ENCODE peak calls at places on chromosome 1, in four cellular contexts. M is K562, V is GM12878, B is HepG2. R is an unnamed sample.
A peak's percentile ranks its signal among the peaks of the same experiment; 100 is the strongest.

GRCh38 chr1:101148987-101149386 is 87.8 kb upstream of the S1PR1 start:
- DNase-seq in M (no peak), V (no peak), B (no peak), R (no peak)

GRCh38 chr1:106831511-106831910 is 225.0 kb upstream of the PRMT6 start:
- DNase-seq in M (no peak), V (no peak), B (no peak), R (no peak)

GRCh38 chr1:24233684-24234600 is 46.9 kb upstream of the IFNLR1 start:
- DNase-seq in M (no peak), V (no peak), B (no peak), R (no peak)

GRCh38 chr1:178262101-178262500 is 168.2 kb downstream of the RASAL2 start:
- DNase-seq in M (no peak), V (no peak), B (peak; percentile 71), R (no peak)

GRCh38 chr1:21946836-21947587 is 9.9 kb upstream of the HSPG2 start:
- DNase-seq in M (peak; percentile 55), V (no peak), B (peak; percentile 72), R (no peak)

GRCh38 chr1:109478806-109479205 is 4.9 kb upstream of the ATXN7L2 start:
- DNase-seq in M (peak; percentile 55), V (no peak), B (no peak), R (no peak)

GRCh38 chr1:100351095-100351884 is 1.0 kb upstream of the CDC14A start:
- DNase-seq in M (peak; percentile 90), V (peak; percentile 82), B (peak; percentile 93), R (peak; percentile 82)

GRCh38 chr1:43267291-43267805 is 2.4 kb upstream of the TMEM125 start:
- DNase-seq in M (peak; percentile 9), V (no peak), B (no peak), R (no peak)

GRCh38 chr1:22709891-22710687 is 550 bp upstream of the EPHB2 start:
- DNase-seq in M (peak; percentile 70), V (no peak), B (no peak), R (peak; percentile 89)

GRCh38 chr1:65265296-65266271 is 43.8 kb upstream of the DNAJC6 start:
- DNase-seq in M (no peak), V (no peak), B (peak; percentile 57), R (peak; percentile 89)

GRCh38 chr1:87330201-87330953 is 1.7 kb downstream of the LMO4 start:
- DNase-seq in M (peak; percentile 43), V (no peak), B (no peak), R (no peak)

GRCh38 chr1:6637770-6638169 is 13.1 kb downstream of the THAP3 start:
- DNase-seq in M (no peak), V (no peak), B (no peak), R (no peak)

GRCh38 chr1:85607126-85607912 is 26.8 kb downstream of the CCN1 start:
- DNase-seq in M (no peak), V (no peak), B (peak; percentile 85), R (no peak)
- TF ChIP-seq RAD21 in M (no peak), V (no peak), B (no peak), R (no peak)

GRCh38 chr1:184854456-184855180 is 100.0 kb upstream of the EDEM3 start:
- DNase-seq in M (no peak), V (no peak), B (no peak), R (no peak)
- TF ChIP-seq FOXM1 in M (no peak), V (no peak), B (no peak), R (no peak)

DNA sequence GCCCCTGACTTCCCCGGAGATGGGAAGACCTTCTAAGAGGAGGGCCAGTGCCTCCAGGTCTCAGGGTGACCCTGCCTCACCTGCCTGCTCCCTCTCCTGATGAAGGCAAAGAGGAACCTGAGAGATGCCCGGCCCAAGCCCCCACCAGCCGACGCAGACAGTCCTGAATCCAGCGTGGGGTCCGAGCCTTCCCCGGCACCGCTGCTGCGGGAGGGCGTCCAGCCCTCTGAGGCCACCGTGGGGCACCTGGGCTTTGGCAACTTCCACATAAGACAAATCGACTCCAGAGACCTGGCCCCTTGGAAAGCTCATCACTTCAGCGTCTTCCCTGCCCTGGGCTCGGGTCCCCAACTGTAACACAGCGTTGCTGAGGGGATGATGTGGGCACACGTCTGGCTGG is 122.2 kb downstream of the CASZ1 start:
- DNase-seq in M (no peak), V (no peak), B (no peak), R (no peak)
- TF ChIP-seq RAD21 in M (no peak), V (no peak), B (no peak), R (no peak)

GRCh38 chr1:235205687-235206086 is 44.6 kb upstream of the RBM34 start:
- DNase-seq in M (no peak), V (no peak), B (no peak), R (no peak)

GRCh38 chr1:235203428-235203827 is 42.4 kb upstream of the RBM34 start:
- DNase-seq in M (no peak), V (no peak), B (no peak), R (no peak)

GRCh38 chr1:235207202-235207565 is 46.1 kb upstream of the RBM34 start:
- DNase-seq in M (peak; percentile 11), V (no peak), B (no peak), R (no peak)

DNA sequence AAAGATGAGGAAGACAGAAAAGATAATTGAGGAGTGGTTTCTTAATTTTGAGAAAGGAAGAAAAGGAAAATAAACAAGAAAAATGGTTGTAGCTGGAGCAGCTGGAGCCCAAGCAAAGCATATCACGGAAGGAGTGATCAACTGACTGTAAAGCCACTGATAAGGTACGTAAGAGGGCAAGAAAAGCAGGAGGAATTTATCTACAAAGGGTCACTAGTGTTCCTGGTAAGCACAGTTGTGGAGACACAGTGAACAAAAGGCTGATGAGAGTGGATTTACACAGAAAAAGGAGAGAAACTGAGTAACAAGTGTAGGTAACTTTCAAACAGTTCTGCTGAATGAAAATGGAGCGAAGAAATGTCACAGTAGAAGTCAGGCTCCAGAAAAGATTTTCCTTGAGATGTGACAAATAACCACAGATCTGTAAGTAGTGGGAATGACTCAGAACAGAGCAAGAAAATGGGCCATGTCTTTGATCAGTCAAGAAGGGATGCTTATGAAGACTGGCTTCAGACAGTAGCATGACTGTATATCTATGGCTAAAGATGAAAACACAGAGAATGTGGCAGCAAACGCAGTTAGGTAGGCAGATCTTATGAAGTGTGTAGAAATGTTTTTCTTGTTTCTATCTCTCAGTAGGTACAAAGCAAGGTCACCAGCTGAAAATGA is 45.6 kb upstream of the RBM34 start:
- DNase-seq in M (peak; percentile 34), V (no peak), B (no peak), R (no peak)
- TF ChIP-seq FOXM1 in M (no peak), V (no peak), B (no peak), R (no peak)